ENCODE peak calls at places on chromosomes 1 and 21, in six cellular contexts. M is K562, I is H1, D is HepG2, B is GM12891, V is GM12878. E is an unnamed sample.

GRCh38 chr21:25560151-25560783 is 47.0 kb downstream of the MRPL39 start:
- DNase-seq in V (no peak), M (no peak), D (no peak), B (no peak), I (no peak), E (no peak)

GRCh38 chr1:181704556-181704955 is 221.2 kb downstream of the CACNA1E start:
- DNase-seq in I (no peak), D (no peak), B (no peak), V (no peak), M (no peak), E (no peak)

GRCh38 chr21:34029724-34030528 is 43.5 kb upstream of the MRPS6 start:
- DNase-seq in V (peak), D (peak), I (peak), M (peak), B (no peak), E (peak)

GRCh38 chr1:40563266-40563665 is 31.8 kb downstream of the ZNF684 start:
- DNase-seq in V (no peak), B (no peak), D (no peak), I (no peak), M (no peak), E (no peak)

GRCh38 chr1:86018311-86018923 is 138.2 kb downstream of the COL24A1 start:
- DNase-seq in D (peak), B (no peak), V (no peak), I (peak), M (peak), E (no peak)

GRCh38 chr21:27190601-27191000 is 223.7 kb upstream of the ADAMTS5 start:
- DNase-seq in I (no peak), D (no peak), B (no peak), M (no peak), V (no peak), E (no peak)

GRCh38 chr1:156097499-156098178 is 15.4 kb upstream of the MEX3A start:
- DNase-seq in D (no peak), V (peak), B (no peak), I (no peak), M (no peak), E (no peak)

GRCh38 chr1:63713627-63714481 is 60.0 kb upstream of the ROR1 start:
- DNase-seq in M (no peak), V (no peak), D (no peak), I (no peak), B (no peak), E (no peak)

GRCh38 chr1:44220001-44220751 is 6.9 kb downstream of the DMAP1 start:
- DNase-seq in M (no peak), B (no peak), I (no peak), V (no peak), D (no peak), E (no peak)

GRCh38 chr1:66777846-66778245 is 23.2 kb downstream of the INSL5 start:
- DNase-seq in I (no peak), M (no peak), D (no peak), B (no peak), V (no peak), E (no peak)

GRCh38 chr1:19463204-19463803 is 22.0 kb downstream of the CAPZB start:
- DNase-seq in B (no peak), M (no peak), D (no peak), V (peak), I (no peak), E (no peak)

GRCh38 chr1:41540886-41541591 is 56.6 kb upstream of the EDN2 start:
- DNase-seq in B (no peak), D (no peak), I (no peak), M (peak), V (no peak), E (no peak)

GRCh38 chr1:163664706-163665321 is 343.1 kb downstream of the NUF2 start:
- DNase-seq in M (no peak), I (no peak), D (no peak), B (no peak), V (no peak), E (no peak)

DNA sequence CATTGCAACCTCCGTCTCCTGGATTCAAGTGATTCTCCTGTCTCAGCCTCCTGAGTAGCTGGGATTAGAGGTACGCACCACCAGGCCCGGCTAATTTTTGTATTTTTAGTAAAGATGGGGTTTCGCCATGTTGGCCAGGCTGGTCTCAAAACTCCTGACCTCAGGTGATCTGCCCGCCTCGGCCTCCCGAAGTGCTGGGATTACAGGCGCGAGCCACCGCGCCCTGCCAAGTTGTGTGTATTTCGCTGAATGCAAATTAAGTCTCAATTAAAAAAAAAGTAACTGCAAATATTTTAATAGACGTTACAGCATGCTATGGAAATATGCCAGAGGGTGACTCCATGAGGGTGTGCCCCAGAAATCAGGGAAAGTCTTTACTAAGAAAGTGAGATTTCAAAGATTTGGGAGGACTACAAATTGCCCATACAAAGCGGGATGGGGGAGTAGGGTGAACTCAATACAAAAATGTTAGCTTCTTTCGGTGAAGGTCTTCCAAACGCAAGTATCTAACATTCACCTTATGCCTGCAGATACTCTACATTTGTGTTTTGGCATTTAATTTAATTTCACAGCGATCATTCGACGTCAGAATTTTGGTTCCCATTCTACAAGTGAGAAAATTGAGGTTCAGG is 85.6 kb downstream of the NKAIN1 start:
- DNase-seq in M (peak), B (no peak), D (no peak), I (no peak), V (no peak), E (no peak)
- TF ChIP-seq TAF1 in M (no peak), B (no peak), D (no peak), I (no peak), V (no peak), E (no peak)

GRCh38 chr1:154220970-154221814 is 437 bp downstream of the UBAP2L start:
- DNase-seq in B (peak), M (peak), D (no peak), V (no peak), I (no peak), E (peak)
- TF ChIP-seq POLR2A in B (peak), M (peak), D (peak), V (peak), I (peak), E (peak)

DNA sequence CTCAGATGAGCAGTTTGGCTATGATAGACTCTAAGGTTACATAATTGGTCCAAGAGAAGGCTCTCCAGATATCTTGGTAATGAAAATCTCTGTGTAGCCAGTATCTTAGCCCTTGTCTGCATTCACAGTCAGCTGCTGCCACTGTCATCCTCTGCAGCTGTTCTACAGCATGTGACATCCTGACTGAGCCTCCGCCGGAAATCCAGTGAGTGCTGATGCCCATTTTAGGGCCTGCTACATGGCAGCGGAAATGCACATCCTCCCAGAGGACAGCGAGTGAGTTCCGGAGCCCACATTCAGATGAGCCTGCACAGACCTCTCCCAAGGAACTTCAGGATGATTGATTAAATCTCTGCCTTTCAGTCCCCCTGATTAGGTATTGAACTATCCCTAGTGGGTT is 237.1 kb downstream of the HHIPL2 start:
- DNase-seq in I (no peak), D (no peak), V (no peak), M (no peak), B (no peak), E (no peak)
- TF ChIP-seq TAF1 in I (no peak), D (no peak), V (no peak), M (no peak), B (no peak), E (no peak)

GRCh38 chr1:25239681-25240541 is 7.3 kb downstream of the RSRP1 start:
- DNase-seq in B (peak), M (peak), D (peak), I (peak), V (peak), E (peak)
- TF ChIP-seq POLR2A in B (peak), M (peak), D (peak), I (peak), V (peak), E (peak)

DNA sequence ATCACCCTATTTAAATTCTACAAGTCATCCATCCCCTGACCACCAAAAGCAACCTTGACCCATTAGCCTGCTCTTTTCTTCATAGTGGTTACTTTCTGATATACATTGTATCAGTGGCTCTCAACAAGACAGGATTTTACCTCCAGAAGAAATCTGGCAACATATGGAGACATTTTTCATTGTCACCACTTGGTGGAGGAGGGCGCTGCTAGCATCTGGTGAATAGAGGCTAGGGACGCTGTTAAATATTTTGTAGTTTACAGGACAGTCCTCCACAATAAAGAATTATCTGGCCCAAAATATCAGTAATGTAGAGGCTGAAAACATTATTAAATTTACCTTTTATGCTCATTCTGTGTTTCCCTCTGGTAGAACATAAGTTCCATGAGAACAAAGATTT is 6.1 kb downstream of the HSPA13 start:
- DNase-seq in V (no peak), D (no peak), M (no peak), I (no peak), B (no peak), E (no peak)
- TF ChIP-seq TAF1 in V (no peak), D (no peak), M (no peak), I (no peak), B (no peak), E (no peak)

E was measured in GM12892.